ENCODE peak calls at places on chromosomes 11 and 22, in four cellular contexts. L is cardiac muscle cell; I is CD4-positive, alpha-beta memory T cell; U is breast epithelium. A is an unnamed sample.

GRCh38 chr11:74044538-74044937 is 35.7 kb upstream of the UCP3 start:
- DNase-seq in L (no peak), U (no peak), I (no peak), A (no peak)

GRCh38 chr11:67442504-67443398 is 525 bp downstream of the CORO1B start:
- DNase-seq in U (no peak), L (no peak), I (no peak), A (no peak)

GRCh38 chr11:12259956-12260355 is 117.4 kb upstream of the PARVA start:
- DNase-seq in L (no peak), U (no peak), I (no peak), A (no peak)

GRCh38 chr11:118791961-118792578 is 1.1 kb upstream of the DDX6 start:
- DNase-seq in I (peak; percentile 25), L (no peak), U (peak; percentile 55), A (peak; percentile 85)

GRCh38 chr11:92131289-92131890 is 93.2 kb upstream of the FAT3 start:
- DNase-seq in I (no peak), L (no peak), U (no peak), A (no peak)

GRCh38 chr11:114928260-114928870 is 250.0 kb downstream of the NXPE2 start:
- DNase-seq in U (no peak), L (no peak), I (no peak), A (no peak)

GRCh38 chr11:27485930-27486773 is 13.6 kb upstream of the LGR4 start:
- DNase-seq in U (no peak), I (peak; percentile 58), L (peak; percentile 64), A (no peak)

GRCh38 chr22:27880778-27881394 is 38.2 kb downstream of the PITPNB start:
- DNase-seq in I (peak; percentile 30), L (peak; percentile 75), U (no peak), A (no peak)

GRCh38 chr22:42939451-42939881 is 75.5 kb downstream of the PACSIN2 start:
- DNase-seq in L (no peak), I (no peak), U (no peak), A (peak; percentile 62)

GRCh38 chr11:103773537-103773936 is 262.9 kb upstream of the DDI1 start:
- DNase-seq in L (no peak), U (no peak), I (no peak), A (no peak)

GRCh38 chr11:66868082-66868725 is 11.3 kb downstream of the LRFN4 start:
- DNase-seq in I (no peak), L (no peak), U (no peak), A (no peak)

GRCh38 chr11:125063429-125064043 is 431 bp downstream of the SLC37A2 start:
- DNase-seq in U (no peak), L (peak; percentile 42), I (peak; percentile 10), A (no peak)

GRCh38 chr11:48110509-48110766 is 106.2 kb upstream of the OR4B1 start:
- DNase-seq in U (no peak), I (no peak), L (no peak), A (no peak)

GRCh38 chr11:47766363-47767227 is 546 bp downstream of the FNBP4 start:
- DNase-seq in L (peak; percentile 59), I (peak; percentile 82), U (peak; percentile 68), A (peak; percentile 86)

GRCh38 chr11:33976351-33977199 is 75.0 kb upstream of the CAPRIN1 start:
- DNase-seq in U (no peak), I (no peak), L (no peak), A (no peak)

GRCh38 chr22:23242473-23243001 is 62.2 kb downstream of the BCR start:
- DNase-seq in I (no peak), U (no peak), L (peak; percentile 64), A (no peak)

GRCh38 chr22:40414838-40415505 is 44.6 kb downstream of the SGSM3 start:
- DNase-seq in L (no peak), I (no peak), U (no peak), A (no peak)

GRCh38 chr22:30955153-30955552 is 13.4 kb downstream of the MORC2 start:
- DNase-seq in I (no peak), L (no peak), U (no peak), A (no peak)

GRCh38 chr11:117180020-117180419 is 1.5 kb downstream of the SIDT2 start:
- DNase-seq in I (no peak), U (no peak), L (no peak), A (no peak)
- H3K4me3 ChIP-seq in I (peak overlapping the region; percentile 80), U (peak overlapping the region; percentile 97), L (peak overlapping the region; percentile 81), A (peak overlapping the region; percentile 79)

DNA sequence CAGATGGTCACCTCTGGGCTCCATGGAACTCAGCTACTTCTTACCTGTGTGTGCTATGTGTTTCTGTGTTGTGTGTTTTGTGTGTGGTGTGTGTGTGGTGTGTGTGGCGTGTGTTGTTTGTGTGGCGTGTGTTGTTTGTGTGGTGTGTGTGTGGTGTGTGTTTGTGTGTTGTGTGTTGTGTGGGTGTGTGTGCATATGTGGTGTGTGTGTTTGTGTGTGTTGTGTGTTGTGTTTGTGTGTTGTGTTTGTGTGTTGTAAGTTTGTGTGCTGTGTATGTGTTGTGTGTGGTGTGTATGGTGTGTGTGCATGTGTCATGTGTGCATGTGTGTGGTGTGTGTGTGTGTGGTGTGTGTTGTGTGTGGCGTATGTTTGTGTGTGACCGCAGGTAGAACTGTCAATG is 3.8 kb upstream of the WNT7B start:
- DNase-seq in L (no peak), I (no peak), U (no peak), A (no peak)
- H3K27ac ChIP-seq in L (no peak overlapping the region), I (no peak overlapping the region), U (no peak overlapping the region), A (no peak overlapping the region)

GRCh38 chr11:1547467-1548098 is 24.5 kb downstream of the DUSP8 start:
- DNase-seq in I (no peak), L (no peak), U (no peak), A (no peak)
- H3K4me3 ChIP-seq in I (no peak overlapping the region), L (peak overlapping the region; percentile 36), U (peak overlapping the region; percentile 44), A (peak overlapping the region; percentile 39)

DNA sequence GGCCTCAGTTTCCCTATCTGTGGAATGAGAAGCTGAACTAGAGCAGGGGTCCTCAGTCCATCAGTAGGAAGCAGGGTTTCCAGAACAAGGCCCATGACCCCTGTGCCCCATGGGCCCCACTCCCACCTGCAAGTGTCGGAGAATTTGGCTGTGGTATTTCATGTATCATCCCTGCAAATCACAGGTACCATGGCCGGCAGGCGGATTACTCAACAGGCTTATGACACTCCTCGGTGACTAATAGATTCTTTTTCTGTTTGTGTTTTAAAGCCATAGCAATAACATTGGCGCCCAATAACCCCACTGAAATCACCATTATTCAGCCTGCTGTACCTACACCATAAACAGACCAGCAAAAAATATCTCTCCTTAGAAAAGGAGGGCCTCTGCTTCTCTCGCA is 60.0 kb upstream of the WNT11 start:
- DNase-seq in I (no peak), L (no peak), U (no peak), A (no peak)
- H3K27ac ChIP-seq in I (no peak overlapping the region), L (no peak overlapping the region), U (peak overlapping the region; percentile 74), A (peak overlapping the region; percentile 85)

GRCh38 chr11:95684170-95684569 is 105.4 kb downstream of the FAM76B start:
- DNase-seq in I (no peak), U (no peak), L (no peak), A (no peak)

GRCh38 chr11:95688015-95688414 is 101.6 kb downstream of the FAM76B start:
- DNase-seq in U (no peak), L (no peak), I (peak; percentile 36), A (no peak)

GRCh38 chr11:95688501-95689222 is 100.9 kb downstream of the FAM76B start:
- DNase-seq in I (peak; percentile 68), U (no peak), L (no peak), A (no peak)

GRCh38 chr11:95684701-95685100 is 104.9 kb downstream of the FAM76B start:
- DNase-seq in U (no peak), L (no peak), I (no peak), A (no peak)

GRCh38 chr11:95686265-95686664 is 103.3 kb downstream of the FAM76B start:
- DNase-seq in L (no peak), I (no peak), U (no peak), A (no peak)
- H3K4me3 ChIP-seq in L (no peak overlapping the region), I (no peak overlapping the region), U (no peak overlapping the region), A (no peak overlapping the region)

A was measured in suprapubic skin.